ENCODE peak calls at places on chromosomes 16 and 17, in five cellular contexts. R is heart right ventricle, D is thyroid gland, C is neural crest cell, U is mesothelial cell of epicardium. F is an unnamed sample.

GRCh38 chr17:82940226-82941020 is 100.6 kb upstream of the ZNF750 start:
- DNase-seq in R (peak), D (no peak), C (no peak), U (no peak), F (peak)

GRCh38 chr16:9040766-9041430 is 50.5 kb upstream of the HAPSTR1 start:
- DNase-seq in R (no peak), D (no peak), C (no peak), U (no peak), F (no peak)

GRCh38 chr17:39450051-39450450 is 1.0 kb downstream of the MED1 start:
- DNase-seq in R (no peak), D (no peak), C (no peak), U (no peak), F (no peak)

GRCh38 chr16:21568502-21569189 is 30.7 kb upstream of the METTL9 start:
- DNase-seq in R (no peak), D (no peak), C (no peak), U (no peak), F (peak)

GRCh38 chr17:45430006-45430737 is 2.5 kb downstream of the ARHGAP27 start:
- DNase-seq in R (no peak), D (no peak), C (no peak), U (no peak), F (no peak)

GRCh38 chr17:19021622-19022083 is 17.1 kb upstream of the FAM83G start:
- DNase-seq in R (no peak), D (no peak), C (no peak), U (no peak), F (no peak)

GRCh38 chr16:65739518-65739917 is 617.7 kb upstream of the CDH11 start:
- DNase-seq in R (no peak), D (no peak), C (no peak), U (no peak), F (no peak)

GRCh38 chr17:79947351-79948031 is 88.2 kb downstream of the TBC1D16 start:
- DNase-seq in R (no peak), D (peak), C (no peak), U (no peak), F (peak)

GRCh38 chr17:41655611-41656111 is 31.3 kb upstream of the KRT17 start:
- DNase-seq in R (no peak), D (peak), C (no peak), U (peak), F (peak)

GRCh38 chr16:82987767-82988166 is 361.0 kb downstream of the CDH13 start:
- DNase-seq in R (no peak), D (no peak), C (no peak), U (no peak), F (no peak)

GRCh38 chr17:27559506-27559931 is 71.5 kb upstream of the LGALS9 start:
- DNase-seq in R (peak), D (no peak), C (no peak), U (no peak), F (no peak)

GRCh38 chr17:34300652-34301390 is 15.3 kb downstream of the CCL11 start:
- DNase-seq in R (no peak), D (no peak), C (no peak), U (no peak), F (no peak)

GRCh38 chr17:74354123-74354522 is 7.5 kb downstream of the BTBD17 start:
- DNase-seq in R (peak), D (peak), C (peak), U (peak), F (no peak)

GRCh38 chr17:18039535-18040286 is 503 bp downstream of the GID4 start:
- DNase-seq in R (peak), D (peak), C (no peak), U (no peak), F (no peak)

GRCh38 chr16:4463522-4464163 is 10.8 kb downstream of the NMRAL1 start:
- DNase-seq in R (no peak), D (no peak), C (no peak), U (no peak), F (no peak)

GRCh38 chr17:79461041-79461440 is 149.8 kb downstream of the RBFOX3 start:
- DNase-seq in R (no peak), D (no peak), C (no peak), U (no peak), F (no peak)

GRCh38 chr17:19354123-19354522 is 8.4 kb downstream of the B9D1 start:
- DNase-seq in R (no peak), D (no peak), C (no peak), U (no peak), F (no peak)

GRCh38 chr17:55549140-55549539 is 37.9 kb upstream of the SMIM36 start:
- DNase-seq in R (no peak), D (no peak), C (no peak), U (no peak), F (no peak)

GRCh38 chr16:4749700-4750257 is 15.4 kb downstream of the DNAAF8 start:
- DNase-seq in R (no peak), D (no peak), C (no peak), U (no peak), F (no peak)

GRCh38 chr17:73198201-73198929 is 5.5 kb downstream of the COG1 start:
- DNase-seq in R (no peak), D (no peak), C (no peak), U (no peak), F (no peak)

GRCh38 chr17:4658478-4659305 is 17.2 kb upstream of the ALOX15 start:
- DNase-seq in R (no peak), D (no peak), C (no peak), U (no peak), F (no peak)

GRCh38 chr17:76104140-76104895 is 731 bp upstream of the EXOC7 start:
- DNase-seq in R (no peak), D (no peak), C (no peak), U (no peak), F (peak)

GRCh38 chr17:9825751-9826150 is at the start of gene GLP2R:
- DNase-seq in R (no peak), D (no peak), C (no peak), U (no peak), F (no peak)

GRCh38 chr17:67544364-67544763 is 167.3 kb downstream of the PITPNC1 start:
- DNase-seq in R (no peak), D (no peak), C (no peak), U (no peak), F (no peak)

GRCh38 chr17:64635647-64636305 is 26.3 kb downstream of the SMURF2 start:
- DNase-seq in R (no peak), D (no peak), C (no peak), U (no peak), F (no peak)

GRCh38 chr16:56221995-56222394 is 30.7 kb downstream of the GNAO1 start:
- DNase-seq in R (no peak), D (no peak), C (no peak), U (no peak), F (no peak)

GRCh38 chr16:70454221-70455034 is at the start of gene FCSK:
- DNase-seq in R (peak), D (peak), C (peak), U (peak), F (peak)

GRCh38 chr17:22703786-22704441 is 1011.6 kb downstream of the KCNJ18 start:
- DNase-seq in R (no peak), D (no peak), C (no peak), U (no peak), F (no peak)
- TF ChIP-seq CTCF in R (no peak), D (no peak), C (no peak), U (no peak), F (no peak)

DNA sequence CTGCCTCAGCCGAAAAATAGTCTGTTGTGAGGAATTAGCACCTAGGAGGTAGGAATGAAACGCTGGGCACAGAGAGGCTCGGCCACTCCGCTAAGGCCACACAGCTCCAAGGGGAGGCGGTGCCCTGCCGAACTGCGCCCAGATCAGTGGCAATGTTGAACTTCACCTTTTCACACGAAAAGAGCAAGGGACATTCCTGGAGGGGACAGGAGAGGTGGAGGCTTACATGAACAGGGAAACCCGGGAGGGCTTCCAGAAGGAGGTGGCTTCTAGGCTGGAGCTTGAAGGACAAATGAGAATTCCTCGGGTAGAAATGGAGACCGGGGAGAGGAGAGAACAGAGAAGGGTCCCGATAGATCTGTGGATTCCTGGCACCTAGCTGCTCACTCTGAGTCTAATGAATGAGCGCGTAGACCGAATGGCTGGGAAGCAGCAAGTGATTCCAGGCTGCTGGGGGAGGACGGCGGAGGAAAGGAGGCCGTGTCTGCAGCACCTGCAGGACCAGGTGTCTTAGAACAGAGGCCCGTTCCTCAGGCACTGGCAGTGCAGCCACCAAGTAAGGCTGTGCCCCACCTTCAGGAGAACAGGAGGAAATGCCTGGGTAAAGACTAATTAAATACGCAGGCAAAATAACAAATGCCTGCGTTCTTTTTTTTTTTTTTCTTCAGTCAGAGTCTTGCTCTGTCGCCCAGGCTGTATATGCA is 723 bp upstream of the SLC38A10 start:
- DNase-seq in R (no peak), D (peak), C (no peak), U (no peak), F (no peak)
- TF ChIP-seq CTCF in R (peak), D (no peak), C (peak), U (no peak), F (peak)

DNA sequence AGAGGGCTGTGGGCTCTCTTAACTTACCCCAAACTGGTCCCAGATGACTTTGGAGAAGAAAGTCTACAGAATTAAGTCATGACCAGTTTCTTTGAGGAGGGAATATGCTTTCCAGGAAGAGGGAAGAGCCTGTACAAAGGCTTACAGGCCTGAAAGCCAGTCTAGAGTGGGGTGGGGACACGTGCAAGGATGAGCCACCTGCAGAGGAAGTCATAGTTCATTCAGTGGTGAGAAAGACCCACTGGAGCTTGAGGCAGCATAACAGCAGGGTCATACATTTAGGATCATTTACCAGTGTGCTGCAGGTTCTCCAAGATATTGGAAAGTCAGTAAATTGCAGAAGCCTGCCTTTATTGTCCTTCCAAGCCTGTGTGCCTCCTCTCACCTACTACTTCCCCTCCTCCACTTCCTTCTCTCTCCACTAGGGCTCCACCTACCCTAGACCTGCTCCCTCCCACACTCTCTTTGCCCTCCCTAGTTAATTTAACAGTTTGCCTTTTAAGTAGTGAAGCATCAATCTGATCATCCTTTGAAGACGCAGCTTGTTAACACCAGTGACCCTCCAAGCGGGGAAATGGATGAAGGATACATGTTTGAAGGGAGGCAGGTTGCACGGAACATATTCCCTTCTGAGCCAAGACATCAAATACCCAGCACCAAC is 40.2 kb downstream of the CDRT15 start:
- DNase-seq in R (no peak), D (no peak), C (no peak), U (no peak), F (no peak)
- TF ChIP-seq CTCF in R (no peak), D (no peak), C (peak), U (no peak), F (peak)

DNA sequence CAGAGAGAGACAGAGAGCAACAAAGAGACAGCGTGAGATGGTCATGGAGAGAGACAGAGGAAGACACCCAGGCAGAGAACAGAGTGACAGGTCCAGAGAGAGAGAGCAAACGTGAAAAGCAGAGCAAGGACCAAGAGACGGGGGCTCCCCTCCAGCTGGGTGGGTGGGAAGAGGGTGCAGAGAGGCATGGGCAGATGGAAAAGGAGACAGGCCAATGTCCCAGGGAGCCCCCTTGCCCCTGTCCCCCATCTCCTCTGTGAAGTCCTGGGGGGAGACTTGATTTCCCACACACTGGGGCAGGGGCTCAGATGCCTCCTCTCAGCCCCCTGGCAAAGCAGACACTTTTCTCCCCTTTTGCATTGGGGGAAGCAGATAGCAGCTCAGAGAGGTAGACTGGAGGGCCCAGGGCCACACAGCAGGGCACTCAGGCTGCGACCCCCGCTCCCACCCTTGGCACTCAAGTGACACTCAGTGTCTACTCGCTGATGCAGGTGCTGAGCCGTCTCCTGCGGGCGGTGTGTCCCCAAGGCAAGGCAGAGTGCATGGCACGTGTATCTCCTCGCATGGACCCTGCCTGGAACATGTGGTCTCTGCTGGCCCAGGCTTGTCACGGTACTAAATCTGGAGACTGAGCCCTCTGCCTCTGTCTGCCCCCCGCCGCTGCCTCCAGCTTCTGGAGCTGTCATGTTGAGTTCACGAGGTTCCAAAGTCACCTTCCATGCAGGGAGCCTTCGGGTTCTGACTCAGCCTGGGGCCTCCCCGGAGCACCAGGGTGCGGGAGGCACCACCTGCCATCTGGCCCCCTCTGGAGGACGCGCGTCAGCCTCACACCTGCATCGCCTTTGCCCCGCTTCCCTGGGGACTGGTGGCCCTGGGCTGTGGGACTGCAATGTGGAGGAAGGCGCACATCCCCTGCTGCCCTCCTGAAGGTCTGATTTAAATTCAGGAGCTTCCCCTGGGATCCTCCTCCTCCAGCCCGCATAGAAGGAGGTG is 215.9 kb upstream of the GSE1 start:
- DNase-seq in R (peak), D (no peak), C (no peak), U (peak), F (no peak)
- TF ChIP-seq CTCF in R (no peak), D (no peak), C (no peak), U (no peak), F (no peak)

GRCh38 chr17:47713980-47714689 is 18.9 kb upstream of the TBX21 start:
- DNase-seq in R (no peak), D (no peak), C (no peak), U (no peak), F (no peak)
- TF ChIP-seq CTCF in R (no peak), D (no peak), C (no peak), U (no peak), F (no peak)

GRCh38 chr16:49592507-49593422 is 219.2 kb downstream of the C16orf78 start:
- DNase-seq in R (no peak), D (peak), C (peak), U (peak), F (peak)

GRCh38 chr16:49594706-49595534 is 221.3 kb downstream of the C16orf78 start:
- DNase-seq in R (no peak), D (no peak), C (no peak), U (peak), F (peak)

GRCh38 chr16:49596119-49596518 is 222.5 kb downstream of the C16orf78 start:
- DNase-seq in R (no peak), D (no peak), C (no peak), U (peak), F (peak)

GRCh38 chr16:49590166-49590871 is 216.7 kb downstream of the C16orf78 start:
- DNase-seq in R (no peak), D (no peak), C (no peak), U (peak), F (peak)

DNA sequence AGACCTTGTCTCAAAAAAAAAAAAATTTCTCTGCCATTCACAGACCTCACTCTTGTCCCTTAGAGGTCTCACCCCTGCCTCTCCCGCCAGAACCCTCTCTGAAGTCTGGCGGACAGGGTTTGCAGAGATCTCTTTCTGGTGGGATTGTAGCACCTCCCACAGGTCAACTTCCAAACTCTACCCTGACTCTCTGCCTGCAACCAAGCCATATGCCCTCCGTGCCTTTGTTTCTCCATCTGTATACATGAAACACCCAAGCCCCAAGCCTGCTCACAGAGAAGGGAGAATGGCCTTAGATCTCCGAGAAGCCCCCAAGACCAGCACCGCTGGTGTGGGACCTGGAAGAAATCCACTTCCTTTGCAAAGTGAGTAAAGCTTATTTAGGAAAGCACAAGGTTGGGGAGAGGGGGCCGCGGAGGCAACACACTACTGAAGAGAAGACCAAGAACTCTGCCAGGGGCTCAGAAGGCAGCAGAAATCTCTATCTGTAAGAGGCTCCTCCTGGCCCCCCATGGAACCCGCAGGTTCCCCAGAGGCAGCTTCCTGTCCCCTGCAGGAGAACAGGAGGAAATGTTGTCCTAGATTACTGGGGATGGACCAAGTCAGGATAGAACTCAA is 219.9 kb downstream of the C16orf78 start:
- DNase-seq in R (no peak), D (no peak), C (no peak), U (peak), F (peak)
- TF ChIP-seq CTCF in R (no peak), D (no peak), C (no peak), U (no peak), F (no peak)

GRCh38 chr16:71723537-71724319 is 773 bp downstream of the PHLPP2 start:
- DNase-seq in R (peak), D (peak), C (peak), U (peak), F (peak)
- TF ChIP-seq CTCF in R (no peak), D (no peak), C (peak), U (no peak), F (peak)

GRCh38 chr16:89170346-89171215 is 967 bp upstream of the CDH15 start:
- DNase-seq in R (no peak), D (peak), C (no peak), U (no peak), F (no peak)
- TF ChIP-seq CTCF in R (no peak), D (no peak), C (no peak), U (no peak), F (no peak)

F was measured in type B pancreatic cell.